ENCODE peak calls at places on chromosome 12, in ten cellular contexts. G, A, F, T, K, N, D, Z, R and Y are unnamed samples.

GRCh38 chr12:2963154-2963759 is 4.1 kb downstream of the TEAD4 start:
- DNase-seq in T (no peak), G (no peak), D (peak; percentile 61), F (peak; percentile 80), A (no peak), K (no peak), R (no peak), Z (no peak), N (no peak), Y (no peak)

GRCh38 chr12:6538420-6539275 is 4.3 kb downstream of the GAPDH start:
- DNase-seq in N (no peak), K (no peak), T (no peak), D (no peak), F (no peak), A (no peak), R (no peak), G (no peak), Z (peak; percentile 48), Y (no peak)

GRCh38 chr12:16870845-16871244 is 264.9 kb upstream of the LMO3 start:
- DNase-seq in A (no peak), K (no peak), R (no peak), F (no peak), G (no peak), Z (no peak), D (no peak), N (no peak), T (no peak), Y (no peak)

GRCh38 chr12:2057041-2057792 is 4.4 kb downstream of the CACNA1C start:
- DNase-seq in K (no peak), G (peak; percentile 66), R (peak; percentile 79), T (peak; percentile 76), Z (peak; percentile 78), A (peak; percentile 34), N (peak; percentile 33), F (peak; percentile 77), D (peak; percentile 99), Y (no peak)

GRCh38 chr12:76398106-76398505 is 49.9 kb upstream of the BBS10 start:
- DNase-seq in T (no peak), R (no peak), F (no peak), G (no peak), D (no peak), A (no peak), Z (no peak), K (no peak), N (no peak), Y (no peak)

GRCh38 chr12:100987552-100988277 is 193.1 kb downstream of the ANO4 start:
- DNase-seq in D (peak; percentile 55), Z (peak; percentile 79), F (no peak), K (no peak), G (peak; percentile 43), T (peak; percentile 8), N (no peak), A (peak; percentile 19), R (peak; percentile 68), Y (no peak)

GRCh38 chr12:51009038-51009437 is 17.1 kb downstream of the SLC11A2 start:
- DNase-seq in D (no peak), K (no peak), Z (no peak), R (peak; percentile 62), G (peak; percentile 88), F (peak; percentile 85), T (no peak), N (peak; percentile 28), A (no peak), Y (peak; percentile 22)

GRCh38 chr12:88600272-88600671 is 20.0 kb upstream of the KITLG start:
- DNase-seq in F (no peak), K (no peak), T (no peak), N (no peak), D (no peak), A (no peak), R (no peak), Z (no peak), G (no peak), Y (no peak)

GRCh38 chr12:95834572-95834971 is 24.2 kb upstream of the SNRPF start:
- DNase-seq in Z (no peak), R (no peak), A (no peak), T (no peak), N (no peak), G (no peak), F (no peak), D (no peak), K (no peak), Y (no peak)

GRCh38 chr12:10469701-10470100 is 16.5 kb upstream of the KLRC1 start:
- DNase-seq in R (no peak), N (no peak), K (no peak), T (no peak), D (no peak), A (no peak), Z (no peak), G (no peak), F (no peak), Y (no peak)

GRCh38 chr12:57735198-57735855 is 3.2 kb downstream of the AGAP2 start:
- DNase-seq in A (no peak), Z (no peak), T (no peak), G (no peak), R (no peak), K (no peak), F (no peak), D (no peak), N (no peak), Y (no peak)

DNA sequence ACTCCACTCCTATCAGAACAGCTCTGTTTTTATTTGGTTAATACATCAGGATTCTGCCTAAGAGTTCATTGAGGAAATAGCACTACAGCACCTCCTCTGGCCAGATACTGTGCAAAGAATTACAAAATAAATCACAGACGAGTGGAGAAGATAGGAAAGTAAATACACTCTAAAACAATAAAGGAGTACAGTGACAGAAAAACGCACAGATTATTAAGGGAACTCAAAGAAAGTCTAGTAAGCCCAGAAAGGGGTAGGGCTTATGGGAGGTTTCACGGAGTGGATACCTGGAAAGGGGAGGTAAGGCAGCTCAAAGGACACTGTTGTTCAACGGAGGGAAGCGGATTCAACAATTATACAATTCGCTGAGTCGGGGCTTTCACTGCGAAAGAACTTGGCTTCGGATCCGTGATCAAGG is 5.5 kb downstream of the OR10AD1 start:
- DNase-seq in N (no peak), D (no peak), T (peak; percentile 16), Z (peak; percentile 43), A (peak; percentile 23), F (no peak), K (no peak), R (peak; percentile 45), G (no peak), Y (no peak)
- TF ChIP-seq CTCF in N (peak; percentile 35), D (no peak), T (peak; percentile 67), Z (peak; percentile 80), A (peak; percentile 36), F (peak; percentile 45), K (no peak), R (peak; percentile 53), G (peak; percentile 42), Y (peak; percentile 66)

DNA sequence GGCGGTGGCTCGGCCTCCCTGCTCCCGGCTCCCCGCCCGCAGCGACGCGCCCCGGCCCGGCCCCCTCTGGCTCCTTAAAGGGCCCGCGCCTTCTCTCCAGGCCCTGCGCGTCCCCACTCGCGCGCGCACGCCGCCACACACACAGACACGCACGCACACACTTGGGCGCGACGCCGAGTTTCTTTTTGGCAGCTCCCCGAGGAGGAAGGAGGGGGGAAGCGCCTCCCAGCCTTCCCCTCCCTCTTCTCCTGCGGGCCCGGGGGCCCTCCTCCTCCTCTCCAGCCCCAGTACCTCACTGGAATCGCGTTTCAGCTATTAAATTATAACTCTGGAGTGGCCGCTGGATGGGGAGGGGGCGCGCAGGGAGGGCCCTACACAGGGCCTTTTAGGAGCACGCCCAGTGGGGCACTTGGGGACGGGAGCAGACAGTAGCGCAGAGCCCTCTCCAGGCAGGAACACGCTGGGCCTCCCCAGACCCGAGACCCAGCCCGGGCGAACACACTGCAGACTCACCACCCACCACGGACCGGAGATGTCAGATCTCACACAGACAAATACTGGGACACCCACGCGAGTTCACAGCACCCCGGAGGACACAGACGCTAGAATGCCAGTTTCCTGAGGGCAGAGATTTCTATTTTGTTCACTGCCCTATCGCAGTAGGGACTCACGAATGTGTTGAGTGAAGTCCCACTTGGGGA is 411 bp upstream of the NCOR2 start:
- DNase-seq in D (peak; percentile 77), R (peak; percentile 95), A (no peak), K (peak; percentile 76), N (peak; percentile 93), Z (peak; percentile 81), T (peak; percentile 60), F (peak; percentile 96), G (peak; percentile 93), Y (peak; percentile 57)
- TF ChIP-seq CTCF in D (no peak), R (peak; percentile 17), A (no peak), K (no peak), N (no peak), Z (no peak), T (no peak), F (no peak), G (peak; percentile 25), Y (no peak)

GRCh38 chr12:52082668-52082987 is 3.1 kb downstream of the SMIM41 start:
- DNase-seq in F (no peak), A (no peak), D (no peak), R (no peak), T (no peak), N (no peak), Z (no peak), K (no peak), G (no peak), Y (no peak)

GRCh38 chr12:52080403-52081201 is 1.1 kb downstream of the SMIM41 start:
- DNase-seq in F (no peak), R (no peak), A (no peak), G (no peak), D (no peak), T (no peak), Z (no peak), N (no peak), K (no peak), Y (no peak)

GRCh38 chr12:52079576-52080402 is at the start of gene SMIM41:
- DNase-seq in F (no peak), T (no peak), G (no peak), A (no peak), N (no peak), Z (no peak), R (no peak), D (peak; percentile 67), K (no peak), Y (no peak)

GRCh38 chr12:52082026-52082667 is 2.6 kb downstream of the SMIM41 start:
- DNase-seq in D (no peak), T (no peak), Z (no peak), F (peak; percentile 70), K (no peak), N (peak; percentile 28), G (no peak), R (peak; percentile 29), A (no peak), Y (no peak)

GRCh38 chr12:52081263-52081733 is 1.8 kb downstream of the SMIM41 start:
- DNase-seq in G (no peak), T (no peak), K (no peak), F (peak; percentile 69), Z (peak; percentile 93), D (no peak), N (no peak), A (no peak), R (no peak), Y (no peak)
- TF ChIP-seq CTCF in G (no peak), T (no peak), K (no peak), F (no peak), Z (no peak), D (no peak), N (no peak), A (no peak), R (no peak), Y (no peak)

DNA sequence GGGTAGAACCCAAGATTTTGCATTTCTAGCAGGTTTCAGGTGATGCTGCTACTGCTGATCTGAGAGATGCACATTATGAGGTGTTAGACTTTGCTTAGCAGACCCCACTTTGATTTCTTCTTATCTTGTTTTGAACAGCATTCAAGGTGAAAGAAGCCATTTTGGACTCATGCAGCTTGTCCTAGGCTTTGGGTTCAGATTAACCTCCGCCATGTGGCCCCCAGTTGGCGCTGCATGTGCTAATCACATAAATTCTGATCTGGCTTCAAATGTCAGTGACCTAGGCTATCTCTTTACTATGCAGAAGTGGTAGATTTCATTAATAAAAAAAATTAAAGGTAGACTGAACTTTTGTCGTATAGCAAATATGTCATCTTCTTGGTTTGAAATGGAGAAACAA is 89.8 kb upstream of the DYRK2 start:
- DNase-seq in K (no peak), G (no peak), D (no peak), F (no peak), A (no peak), N (no peak), Z (peak; percentile 3), T (no peak), R (no peak), Y (no peak)
- TF ChIP-seq CTCF in K (no peak), G (no peak), D (no peak), F (no peak), A (no peak), N (no peak), Z (peak; percentile 19), T (no peak), R (no peak), Y (no peak)